ENCODE peak calls at places on chromosomes 6 and 20, in four cellular contexts. K is A549, D is K562, C is astrocyte. G is an unnamed sample.

GRCh38 chr6:18388942-18389341 is 1.8 kb downstream of the RNF144B start:
- DNase-seq in K (no peak), D (no peak), C (peak), G (no peak)

GRCh38 chr20:8855315-8855714 is 213.6 kb upstream of the PLCB4 start:
- DNase-seq in D (peak), C (peak), K (no peak), G (no peak)

GRCh38 chr6:90811596-90812226 is 224.8 kb upstream of the MAP3K7 start:
- DNase-seq in D (no peak), K (no peak), C (no peak), G (no peak)

GRCh38 chr6:82924799-82925535 is 140.7 kb downstream of the UBE3D start:
- DNase-seq in K (no peak), D (no peak), C (no peak), G (no peak)

GRCh38 chr6:83071023-83071422 is 3.6 kb downstream of the DOP1A start:
- DNase-seq in C (no peak), K (no peak), D (no peak), G (peak)

GRCh38 chr20:63344151-63344470 is 17.0 kb downstream of the CHRNA4 start:
- DNase-seq in D (no peak), K (no peak), C (no peak), G (no peak)

GRCh38 chr6:43733471-43734293 is 36.3 kb upstream of the VEGFA start:
- DNase-seq in C (no peak), K (no peak), D (no peak), G (peak)

GRCh38 chr20:63165538-63166422 is 50.2 kb downstream of the YTHDF1 start:
- DNase-seq in C (no peak), D (no peak), K (no peak), G (no peak)

GRCh38 chr6:161303628-161304340 is 29.9 kb upstream of the AGPAT4 start:
- DNase-seq in C (peak), D (no peak), K (no peak), G (no peak)

GRCh38 chr6:160765412-160765811 is 63.4 kb downstream of the PLG start:
- DNase-seq in D (no peak), K (no peak), C (no peak), G (no peak)

GRCh38 chr20:51091564-51092195 is 68.8 kb upstream of the KCNG1 start:
- DNase-seq in C (no peak), K (no peak), D (no peak), G (no peak)
- H3K4me2 ChIP-seq in C (peak), K (no peak), D (no peak), G (no peak)

GRCh38 chr20:24787621-24788020 is 161.4 kb upstream of the CST7 start:
- DNase-seq in K (no peak), C (no peak), D (no peak), G (no peak)
- H3K4me2 ChIP-seq in K (no peak), C (no peak), D (no peak), G (no peak)

DNA sequence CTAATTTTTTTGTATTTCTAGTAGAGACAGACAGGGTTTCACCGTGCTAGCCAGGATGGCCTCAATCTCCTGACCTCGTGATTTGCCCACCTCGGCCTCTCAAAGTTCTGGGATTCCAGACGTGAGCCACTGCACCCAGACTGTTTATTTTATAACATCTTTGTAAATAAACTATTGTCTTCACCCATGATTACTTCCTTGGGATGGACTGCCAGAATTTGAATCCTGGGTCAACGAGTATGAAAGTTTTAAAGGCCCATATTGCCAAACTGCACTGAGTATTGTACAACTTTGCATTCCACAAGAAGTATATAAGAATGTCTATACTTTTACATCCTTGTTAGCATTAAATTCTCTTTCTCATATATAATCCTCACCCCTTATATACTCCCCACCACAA is 38.6 kb downstream of the ZHX3 start:
- DNase-seq in C (no peak), D (no peak), K (no peak), G (no peak)
- H3K4me2 ChIP-seq in C (no peak), D (no peak), K (no peak), G (no peak)

DNA sequence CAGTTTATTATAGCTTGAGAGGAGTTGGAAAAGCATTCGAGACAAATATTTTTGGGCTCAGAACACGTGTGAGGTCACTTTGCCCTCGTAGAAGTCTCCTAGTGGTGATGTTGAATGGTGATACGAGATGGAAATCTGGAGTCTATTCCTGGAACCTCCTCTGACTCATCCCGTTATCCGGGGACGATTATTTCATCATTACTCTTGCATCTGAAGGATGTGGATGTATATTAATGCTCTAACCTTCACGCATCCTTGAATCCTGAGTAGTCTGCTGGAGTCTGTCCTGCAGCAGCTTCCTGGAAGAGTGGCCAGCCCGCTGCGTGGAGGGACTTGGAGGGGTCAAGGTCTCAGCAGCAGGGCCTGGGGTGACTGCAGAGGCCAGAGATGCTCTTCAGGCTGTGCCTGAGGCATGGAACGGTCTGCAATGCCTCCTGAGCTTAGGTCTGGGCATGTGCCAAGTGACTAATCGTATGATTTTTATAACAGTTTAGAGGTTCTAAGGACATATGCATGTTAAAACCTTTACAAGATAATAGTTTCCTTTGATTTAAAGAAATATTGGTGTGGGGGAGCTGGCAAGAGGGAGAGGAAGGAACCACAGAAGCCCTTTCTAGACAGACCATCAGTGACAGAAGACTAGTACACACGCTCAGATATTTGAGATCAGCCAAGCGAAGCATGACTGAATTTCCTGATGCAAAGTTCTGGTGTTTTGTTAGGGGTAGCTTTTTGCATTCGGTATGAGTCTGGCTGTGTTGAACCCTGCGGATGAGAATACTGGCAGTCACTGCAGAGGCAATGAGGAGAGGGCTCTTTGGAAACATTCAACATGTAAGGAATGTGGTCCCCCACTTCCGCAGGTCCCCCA is 400.2 kb downstream of the QKI start:
- DNase-seq in K (peak), C (peak), D (peak), G (no peak)
- H3K4me2 ChIP-seq in K (no peak), C (peak), D (no peak), G (no peak)

G was measured in MM.1S.